ENCODE peak calls at places on chromosomes 6 and 20, in five cellular contexts. Z is CD8-positive, alpha-beta T cell; R is PC-9; U is foreskin fibroblast; F is testis. W is an unnamed sample.

GRCh38 chr6:15894973-15895858 is 232.4 kb upstream of the DTNBP1 start:
- DNase-seq in Z (no peak), R (no peak), U (no peak), F (no peak), W (no peak)

GRCh38 chr20:48667889-48668413 is 159.8 kb downstream of the PREX1 start:
- DNase-seq in Z (no peak), R (no peak), U (peak), F (no peak), W (peak)

GRCh38 chr6:71228461-71229041 is 60.1 kb upstream of the OGFRL1 start:
- DNase-seq in Z (no peak), R (no peak), U (peak), F (no peak), W (no peak)

GRCh38 chr6:56475736-56476457 is 166.8 kb downstream of the DST start:
- DNase-seq in Z (no peak), R (no peak), U (peak), F (peak), W (peak)

GRCh38 chr6:41200296-41200900 is 551 bp downstream of the TREML2 start:
- DNase-seq in Z (peak), R (no peak), U (peak), F (peak), W (no peak)

GRCh38 chr20:23456416-23456815 is 3.7 kb upstream of the CST11 start:
- DNase-seq in Z (no peak), R (no peak), U (no peak), F (no peak), W (no peak)

GRCh38 chr6:44043479-44044153 is 83.6 kb downstream of the MRPL14 start:
- DNase-seq in Z (no peak), R (peak), U (no peak), F (no peak), W (peak)

GRCh38 chr6:69796081-69796626 is 656 bp downstream of the LMBRD1 start:
- DNase-seq in Z (no peak), R (peak), U (peak), F (peak), W (no peak)

GRCh38 chr6:20704325-20704724 is 170.1 kb downstream of the CDKAL1 start:
- DNase-seq in Z (no peak), R (no peak), U (no peak), F (no peak), W (no peak)

GRCh38 chr6:7431241-7431593 is 41.6 kb downstream of the RIOK1 start:
- DNase-seq in Z (no peak), R (no peak), U (no peak), F (no peak), W (no peak)

GRCh38 chr20:33732166-33732970 is 572 bp downstream of the ZNF341 start:
- DNase-seq in Z (peak), R (peak), U (peak), F (peak), W (peak)

GRCh38 chr20:63740070-63740500 is 509 bp downstream of the SLC2A4RG start:
- DNase-seq in Z (no peak), R (peak), U (peak), F (no peak), W (peak)

GRCh38 chr20:17281478-17281877 is 54.6 kb downstream of the PCSK2 start:
- DNase-seq in Z (no peak), R (no peak), U (no peak), F (peak), W (no peak)

GRCh38 chr6:56381852-56382251 is 134.5 kb upstream of the COL21A1 start:
- DNase-seq in Z (no peak), R (no peak), U (peak), F (peak), W (no peak)

GRCh38 chr6:148347076-148348054 is 4.7 kb downstream of the SASH1 start:
- DNase-seq in Z (no peak), R (no peak), U (no peak), F (no peak), W (no peak)

GRCh38 chr20:347640-348484 is 951 bp downstream of the NRSN2 start:
- DNase-seq in Z (peak), R (peak), U (peak), F (peak), W (peak)

GRCh38 chr6:41255638-41256246 is 27.6 kb downstream of the TREML4 start:
- DNase-seq in Z (no peak), R (no peak), U (no peak), F (no peak), W (no peak)

GRCh38 chr6:10999994-11000393 is 44.1 kb downstream of the ELOVL2 start:
- DNase-seq in Z (no peak), R (no peak), U (peak), F (no peak), W (peak)

GRCh38 chr6:36820700-36821580 is 18.3 kb downstream of the CPNE5 start:
- DNase-seq in Z (no peak), R (peak), U (peak), F (no peak), W (peak)

GRCh38 chr6:91669904-91670295 is 1083.0 kb upstream of the MAP3K7 start:
- DNase-seq in Z (no peak), R (no peak), U (no peak), F (no peak), W (no peak)
- H3K4me3 ChIP-seq in Z (no peak), R (no peak), U (no peak), F (no peak), W (no peak)

GRCh38 chr6:157510329-157511188 is 129.6 kb downstream of the ZDHHC14 start:
- DNase-seq in Z (no peak), R (no peak), U (no peak), F (no peak), W (no peak)
- H3K4me3 ChIP-seq in Z (peak), R (no peak), U (no peak), F (peak), W (no peak)

GRCh38 chr6:143061597-143062385 is 1.1 kb downstream of the AIG1 start:
- DNase-seq in Z (no peak), R (no peak), U (peak), F (no peak), W (no peak)

GRCh38 chr6:143060354-143060805 is 309 bp upstream of the AIG1 start:
- DNase-seq in Z (peak), R (peak), U (peak), F (peak), W (peak)

GRCh38 chr6:143063631-143064030 is 2.9 kb downstream of the AIG1 start:
- DNase-seq in Z (no peak), R (no peak), U (peak), F (no peak), W (no peak)

GRCh38 chr6:143060806-143061596 is at the start of gene AIG1:
- DNase-seq in Z (peak), R (no peak), U (no peak), F (peak), W (no peak)

GRCh38 chr6:143062551-143062950 is 1.9 kb downstream of the AIG1 start:
- DNase-seq in Z (no peak), R (no peak), U (no peak), F (no peak), W (no peak)
- H3K4me3 ChIP-seq in Z (no peak), R (peak), U (no peak), F (no peak), W (no peak)

DNA sequence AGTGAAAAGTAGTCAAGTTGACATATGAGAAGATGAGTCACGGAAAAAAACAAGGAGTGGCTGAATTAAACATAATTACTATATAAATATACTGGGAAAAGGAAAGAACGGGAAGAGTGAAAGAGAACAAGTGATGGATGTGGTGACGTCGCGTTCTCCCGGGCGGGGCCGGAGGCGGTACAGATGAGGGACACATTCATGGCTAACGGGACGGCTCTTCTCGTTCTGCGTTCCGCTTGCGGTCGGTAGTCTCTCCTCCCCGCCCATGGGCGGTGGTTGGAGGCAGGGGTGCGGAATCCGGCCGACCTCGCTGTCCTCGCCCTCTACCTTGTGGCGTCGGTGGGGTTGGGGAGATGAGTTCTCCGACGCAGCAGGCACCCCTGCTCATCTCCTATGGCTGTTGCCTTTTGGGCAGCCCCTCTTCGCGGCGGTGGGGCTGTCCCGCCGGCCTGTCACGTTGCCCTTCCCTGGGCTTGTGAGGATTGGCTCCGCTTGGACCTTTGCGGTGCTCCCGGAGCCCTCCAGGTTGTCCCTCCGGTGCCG is 22.5 kb downstream of the HLA-G start:
- DNase-seq in Z (no peak), R (no peak), U (peak), F (peak), W (peak)
- H3K4me3 ChIP-seq in Z (no peak), R (no peak), U (peak), F (no peak), W (no peak)